ENCODE peak calls at places on chromosome 2, in seven cellular contexts. Z, O, G, E, V, T and N are unnamed samples.

GRCh38 chr2:241601841-241602240 is 35.1 kb downstream of the THAP4 start:
- DNase-seq in O (no peak), G (no peak), E (no peak), Z (no peak), T (no peak), V (no peak), N (no peak)

GRCh38 chr2:127652786-127653357 is 6.9 kb downstream of the GPR17 start:
- DNase-seq in T (no peak), E (no peak), Z (no peak), O (no peak), V (no peak), G (no peak), N (no peak)

GRCh38 chr2:169260846-169261245 is 101.5 kb downstream of the LRP2 start:
- DNase-seq in O (no peak), E (no peak), Z (no peak), T (no peak), V (no peak), G (no peak), N (no peak)

GRCh38 chr2:101831351-101831865 is 133.9 kb downstream of the MAP4K4 start:
- DNase-seq in T (peak), V (peak), Z (peak), O (peak), G (peak), E (peak), N (peak)

GRCh38 chr2:39881494-39881893 is 102.4 kb upstream of the THUMPD2 start:
- DNase-seq in E (peak), O (peak), G (no peak), Z (no peak), V (no peak), T (no peak), N (no peak)

GRCh38 chr2:231685349-231686191 is 22.8 kb upstream of the PTMA start:
- DNase-seq in T (no peak), Z (peak), E (no peak), V (peak), O (no peak), G (peak), N (peak)

GRCh38 chr2:175709248-175709647 is 292.8 kb downstream of the LNPK start:
- DNase-seq in Z (no peak), V (no peak), G (no peak), E (no peak), T (no peak), O (no peak), N (no peak)

GRCh38 chr2:186868344-186868743 is 19.4 kb upstream of the ZSWIM2 start:
- DNase-seq in O (no peak), Z (no peak), T (no peak), G (no peak), V (no peak), E (no peak), N (no peak)

GRCh38 chr2:176415156-176415870 is 146.1 kb downstream of the MTX2 start:
- DNase-seq in V (peak), G (peak), T (no peak), O (no peak), Z (no peak), E (no peak), N (no peak)

GRCh38 chr2:18750662-18751554 is 161.5 kb upstream of the NT5C1B start:
- DNase-seq in G (no peak), Z (no peak), O (peak), T (no peak), E (peak), V (no peak), N (no peak)

GRCh38 chr2:224302952-224303351 is 99.0 kb downstream of the FAM124B start:
- DNase-seq in O (no peak), T (no peak), G (no peak), Z (no peak), E (no peak), V (no peak), N (no peak)

GRCh38 chr2:205764502-205764815 is 82.2 kb downstream of the NRP2 start:
- DNase-seq in G (no peak), O (no peak), E (no peak), Z (no peak), T (no peak), V (no peak), N (no peak)
- H2AFZ ChIP-seq in G (no peak), O (no peak), E (no peak), Z (no peak), T (no peak), V (no peak), N (no peak)

GRCh38 chr2:88831792-88832248 is 140.3 kb downstream of the RPIA start:
- DNase-seq in V (peak), Z (peak), E (no peak), G (no peak), T (peak), O (no peak), N (peak)
- H2AFZ ChIP-seq in V (no peak), Z (no peak), E (no peak), G (no peak), T (no peak), O (no peak), N (no peak)

GRCh38 chr2:95025406-95026319 is at the start of gene MAL:
- DNase-seq in E (no peak), O (peak), Z (no peak), V (no peak), G (peak), T (peak), N (no peak)
- H2AFZ ChIP-seq in E (no peak), O (peak), Z (no peak), V (no peak), G (no peak), T (no peak), N (no peak)

GRCh38 chr2:16178551-16179130 is 238.3 kb downstream of the MYCN start:
- DNase-seq in T (no peak), O (no peak), G (no peak), E (no peak), V (no peak), Z (no peak), N (no peak)

GRCh38 chr2:16177671-16178180 is 237.4 kb downstream of the MYCN start:
- DNase-seq in V (no peak), O (no peak), G (no peak), Z (no peak), E (no peak), T (no peak), N (no peak)

GRCh38 chr2:16174693-16175045 is 234.3 kb downstream of the MYCN start:
- DNase-seq in T (no peak), V (no peak), O (no peak), E (no peak), Z (no peak), G (no peak), N (no peak)

GRCh38 chr2:16175247-16175825 is 235.0 kb downstream of the MYCN start:
- DNase-seq in T (no peak), V (no peak), G (no peak), E (no peak), O (no peak), Z (no peak), N (no peak)

DNA sequence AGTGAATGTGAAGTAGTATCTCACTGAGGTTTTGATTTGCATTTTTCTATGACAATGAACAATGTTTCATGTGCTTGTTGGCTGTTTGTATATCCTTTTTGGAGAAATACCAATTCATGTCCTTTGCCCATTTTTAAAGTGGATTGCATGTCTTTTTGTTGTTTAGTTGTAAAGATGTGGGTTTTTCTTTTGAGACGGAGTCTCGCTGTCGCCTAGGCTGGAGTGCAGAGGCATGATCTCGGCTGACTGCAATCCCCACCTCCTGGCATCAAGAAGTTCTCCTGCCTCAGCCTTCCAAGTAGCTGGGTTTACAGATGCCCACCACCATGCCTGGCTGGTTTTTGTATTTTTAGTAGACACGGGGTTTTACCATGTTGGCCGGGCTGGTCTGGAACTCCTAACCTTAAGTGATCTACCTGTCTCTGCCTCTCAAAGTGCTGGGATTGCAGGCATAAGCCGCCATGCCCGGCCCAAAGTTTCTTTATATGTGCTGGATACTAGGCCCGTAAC is 236.7 kb downstream of the MYCN start:
- DNase-seq in V (no peak), T (no peak), O (no peak), E (no peak), G (no peak), Z (no peak), N (no peak)
- H2AFZ ChIP-seq in V (no peak), T (no peak), O (no peak), E (no peak), G (no peak), Z (no peak), N (no peak)

GRCh38 chr2:28979041-28979440 is 2.1 kb upstream of the TOGARAM2 start:
- DNase-seq in G (no peak), O (no peak), E (no peak), V (no peak), Z (no peak), T (no peak), N (no peak)
- H2AFZ ChIP-seq in G (no peak), O (no peak), E (no peak), V (no peak), Z (no peak), T (no peak), N (no peak)